ENCODE peak calls at places on chromosomes 6 and 20, in six cellular contexts. A is transverse colon, B is GM12892, D is Panc1, G is prostate gland, Z is GM23338. M is an unnamed sample.
A peak's percentile ranks its signal among the peaks of the same experiment; 100 is the strongest.

GRCh38 chr20:60255426-60255825 is 297.2 kb downstream of the CDH26 start:
- DNase-seq in Z (no peak), B (no peak), D (no peak), A (no peak), G (no peak), M (no peak)

GRCh38 chr6:166420351-166420750 is 37.6 kb upstream of the MPC1 start:
- DNase-seq in Z (no peak), D (no peak), G (no peak), B (no peak), A (no peak), M (no peak)

GRCh38 chr6:35489995-35490791 is 6.7 kb downstream of the TEAD3 start:
- DNase-seq in G (peak; percentile 75), Z (peak; percentile 86), A (peak; percentile 81), D (no peak), B (no peak), M (no peak)

GRCh38 chr6:45845546-45845945 is 170.1 kb downstream of the CLIC5 start:
- DNase-seq in Z (no peak), G (no peak), B (no peak), A (no peak), D (no peak), M (no peak)

GRCh38 chr6:135465307-135465706 is 32.2 kb downstream of the AHI1 start:
- DNase-seq in G (no peak), B (no peak), A (no peak), D (no peak), Z (no peak), M (no peak)

GRCh38 chr6:143867236-143867635 is 3.0 kb downstream of the ZC2HC1B start:
- DNase-seq in A (no peak), B (no peak), Z (no peak), D (no peak), G (no peak), M (no peak)

GRCh38 chr6:163707385-163708355 is 293.2 kb downstream of the QKI start:
- DNase-seq in A (no peak), D (no peak), Z (no peak), B (no peak), G (no peak), M (no peak)

GRCh38 chr20:41003143-41003932 is 25.3 kb upstream of the TOP1 start:
- DNase-seq in D (peak; percentile 98), Z (peak; percentile 29), B (no peak), A (peak; percentile 77), G (peak; percentile 82), M (peak; percentile 98)

GRCh38 chr6:36793913-36794703 is 45.1 kb downstream of the CPNE5 start:
- DNase-seq in B (no peak), A (no peak), D (no peak), Z (peak; percentile 37), G (no peak), M (no peak)

GRCh38 chr20:45070932-45071632 is 29.8 kb downstream of the KCNS1 start:
- DNase-seq in G (no peak), Z (no peak), D (no peak), A (no peak), B (no peak), M (no peak)

GRCh38 chr20:25269833-25270170 is 21.9 kb downstream of the PYGB start:
- DNase-seq in G (no peak), B (no peak), D (no peak), A (peak; percentile 3), Z (no peak), M (no peak)

GRCh38 chr6:70686548-70687133 is 19.0 kb downstream of the SMAP1 start:
- DNase-seq in G (peak; percentile 36), D (no peak), Z (peak; percentile 59), A (no peak), B (no peak), M (no peak)

GRCh38 chr6:34597605-34598353 is 41.6 kb upstream of the SPDEF start:
- DNase-seq in D (no peak), B (no peak), A (no peak), G (peak; percentile 79), Z (no peak), M (no peak)

GRCh38 chr6:71127374-71127773 is 161.2 kb upstream of the OGFRL1 start:
- DNase-seq in B (no peak), D (no peak), G (no peak), Z (no peak), A (no peak), M (no peak)

GRCh38 chr6:111573892-111574800 is 31.5 kb downstream of the TRAF3IP2 start:
- DNase-seq in D (peak; percentile 78), A (no peak), Z (no peak), B (no peak), G (no peak), M (no peak)

GRCh38 chr6:89927788-89928565 is 33.7 kb downstream of the GJA10 start:
- DNase-seq in B (no peak), G (no peak), D (no peak), A (no peak), Z (no peak), M (no peak)

GRCh38 chr6:12791371-12791770 is 74.8 kb downstream of the PHACTR1 start:
- DNase-seq in B (no peak), D (no peak), A (no peak), G (no peak), Z (no peak), M (no peak)

GRCh38 chr6:13398081-13398406 is 69.7 kb upstream of the TBC1D7 start:
- DNase-seq in B (no peak), G (no peak), Z (no peak), A (no peak), D (no peak), M (no peak)

GRCh38 chr6:50113114-50113857 is 63.6 kb upstream of the DEFB112 start:
- DNase-seq in D (no peak), B (no peak), G (no peak), Z (peak; percentile 11), A (no peak), M (no peak)

GRCh38 chr6:48664850-48665249 is 553.9 kb upstream of the PTCHD4 start:
- DNase-seq in G (no peak), A (no peak), Z (no peak), B (no peak), D (no peak), M (no peak)

GRCh38 chr6:10414766-10415592 is at the start of gene TFAP2A:
- DNase-seq in B (no peak), A (no peak), D (no peak), Z (peak; percentile 95), G (peak; percentile 84), M (no peak)

GRCh38 chr20:4040283-4041179 is 25.2 kb upstream of the RNF24 start:
- DNase-seq in B (no peak), A (peak; percentile 29), Z (no peak), G (no peak), D (no peak), M (no peak)
- TF ChIP-seq POLR2AphosphoS5 in B (no peak), A (no peak), Z (no peak), G (no peak), D (no peak), M (no peak)

DNA sequence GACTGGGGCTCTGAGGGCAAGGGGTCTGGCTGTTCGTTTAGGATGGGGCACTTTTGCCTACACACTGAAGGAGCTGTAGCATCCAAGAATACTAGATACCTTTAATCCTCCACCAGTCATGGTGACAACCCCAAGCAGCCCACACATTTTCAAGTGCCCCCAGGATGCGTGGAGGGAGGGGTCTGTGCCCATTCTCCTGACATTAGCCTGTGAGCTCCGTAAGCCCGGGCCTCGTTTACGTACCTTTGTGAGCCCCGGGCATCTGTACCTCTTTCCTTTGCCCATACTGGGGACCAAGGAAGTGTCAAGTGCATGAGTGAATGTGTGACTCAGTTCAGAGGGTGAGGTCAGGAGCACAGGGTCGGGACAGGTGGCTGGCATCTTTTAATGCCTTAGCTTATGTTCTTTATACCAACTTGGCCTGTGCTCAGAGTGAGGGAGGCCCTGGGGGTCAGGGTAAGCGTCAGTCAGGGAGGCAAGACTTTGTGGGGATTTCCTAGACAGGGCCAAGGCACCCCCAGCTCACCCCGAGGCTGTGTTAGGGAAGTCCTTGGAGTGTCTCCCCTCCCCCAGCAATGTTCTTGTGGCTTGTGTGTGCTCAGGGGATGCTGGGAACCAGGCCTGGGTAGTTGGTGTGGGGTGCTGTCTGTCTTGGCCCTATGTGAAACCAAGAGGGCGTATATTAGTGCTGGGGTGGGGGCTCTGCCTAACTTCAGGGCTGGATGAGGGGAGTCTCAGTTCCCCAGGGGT is 12.9 kb downstream of the VEGFA start:
- DNase-seq in B (no peak), Z (no peak), D (no peak), A (no peak), G (no peak), M (no peak)
- TF ChIP-seq POLR2AphosphoS5 in B (no peak), Z (no peak), D (no peak), A (no peak), G (no peak), M (peak; percentile 11)

GRCh38 chr20:62388839-62389600 is 2.1 kb downstream of the RPS21 start:
- DNase-seq in A (no peak), D (no peak), B (no peak), G (no peak), Z (no peak), M (no peak)
- TF ChIP-seq POLR2AphosphoS5 in A (no peak), D (no peak), B (peak; percentile 85), G (no peak), Z (no peak), M (no peak)

DNA sequence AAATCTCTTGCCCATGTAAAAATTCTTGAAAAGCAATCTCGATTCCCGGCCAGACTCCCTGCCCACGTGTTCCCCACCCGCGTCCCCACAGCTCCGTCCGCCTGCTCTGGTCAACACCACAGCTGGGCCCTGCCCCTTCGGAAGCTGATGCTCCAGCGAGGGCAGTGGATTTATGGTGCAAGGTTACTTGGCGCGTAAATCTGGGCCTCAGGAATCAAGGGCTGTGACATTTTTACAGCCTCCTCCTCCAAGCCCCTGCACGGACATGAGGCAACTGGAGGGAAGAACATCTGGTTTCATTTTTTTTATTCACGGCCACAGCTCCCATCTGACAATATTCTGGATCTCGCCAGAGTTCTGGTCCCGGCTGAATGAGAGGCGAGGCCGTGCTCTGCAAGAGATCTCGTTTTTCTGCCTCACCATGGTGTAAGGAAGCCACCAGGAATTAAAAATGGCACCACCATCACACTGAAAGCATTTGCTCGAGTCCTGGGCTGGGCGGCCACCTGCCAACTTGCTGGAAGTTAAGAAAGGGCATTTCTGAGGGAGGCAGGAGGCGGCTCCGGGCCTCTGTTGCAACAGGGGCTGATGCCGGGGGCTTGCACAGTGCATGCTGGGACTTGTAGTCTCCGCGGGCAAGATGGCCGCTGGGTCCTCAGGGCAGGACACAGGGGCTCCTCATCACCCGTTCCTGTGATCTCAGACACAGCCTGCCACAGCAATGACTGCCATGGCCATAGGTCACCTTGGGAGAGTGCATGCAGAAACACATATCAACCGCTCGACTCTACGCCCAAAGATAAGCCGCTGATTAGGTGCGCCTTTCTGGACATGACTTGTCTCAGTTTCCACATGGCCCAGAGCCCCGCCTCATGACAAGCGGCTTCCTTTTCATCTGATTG is 148.5 kb downstream of the LY86 start:
- DNase-seq in A (peak; percentile 37), G (no peak), D (no peak), B (no peak), Z (peak; percentile 88), M (no peak)
- TF ChIP-seq POLR2AphosphoS5 in A (peak; percentile 33), G (no peak), D (no peak), B (no peak), Z (no peak), M (no peak)

DNA sequence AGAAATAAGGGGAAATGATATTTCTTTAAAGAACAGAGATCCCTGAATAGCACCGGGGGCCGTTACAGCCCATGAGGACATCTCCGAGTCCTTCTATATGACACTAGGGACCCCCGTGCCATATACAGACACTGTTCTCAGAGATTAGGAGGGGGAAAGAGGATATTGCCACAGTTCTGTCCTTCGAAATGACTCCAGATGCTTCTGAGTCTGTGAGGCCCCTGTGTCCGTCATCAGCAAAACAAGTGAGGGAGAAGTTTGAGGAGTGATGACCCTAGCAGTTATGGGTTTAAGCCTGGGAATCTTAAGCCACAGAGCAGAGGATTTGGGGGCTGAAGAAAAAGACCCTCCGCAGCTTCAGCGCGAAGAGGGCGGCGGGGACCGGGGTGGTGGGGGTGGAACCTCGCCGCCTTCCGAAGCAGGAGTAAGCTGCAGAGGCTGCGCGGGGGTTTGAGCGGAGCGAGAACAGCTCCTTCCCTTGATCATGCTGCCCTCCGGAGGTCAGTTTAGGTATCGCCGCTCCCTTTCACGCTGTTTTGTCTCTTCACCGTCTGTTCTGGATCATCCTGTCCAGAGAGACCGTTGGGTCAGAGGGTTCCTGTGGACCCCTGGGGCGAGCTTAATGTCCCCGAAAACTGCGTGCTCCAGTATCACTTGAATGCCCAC is 23.6 kb downstream of the VPS52 start:
- DNase-seq in D (peak; percentile 83), Z (peak; percentile 97), B (peak; percentile 66), G (peak; percentile 88), A (peak; percentile 94), M (peak; percentile 76)
- TF ChIP-seq POLR2AphosphoS5 in D (peak; percentile 36), Z (no peak), B (no peak), G (peak; percentile 71), A (no peak), M (no peak)

M was measured in HCT116.